ENCODE peak calls at places on chromosome 1, in seven cellular contexts. One of them, this sample, is unnamed.

GRCh38 chr1:211194826-211195225 is 60.9 kb upstream of the KCNH1 start:
- DNase-seq in A549: no peak
- DNase-seq in sigmoid colon: no peak
- DNase-seq in HepG2: no peak
- DNase-seq in left ventricle myocardium inferior: no peak
- DNase-seq in body of pancreas: no peak
- DNase-seq in IMR-90: no peak
- DNase-seq in this sample: no peak

GRCh38 chr1:83418558-83418957 is 580.4 kb downstream of the TTLL7 start:
- DNase-seq in IMR-90: no peak
- DNase-seq in left ventricle myocardium inferior: no peak
- DNase-seq in body of pancreas: no peak
- DNase-seq in sigmoid colon: no peak
- DNase-seq in HepG2: no peak
- DNase-seq in A549: no peak
- DNase-seq in this sample: no peak

GRCh38 chr1:33045246-33045645 is 8.6 kb upstream of the AK2 start:
- DNase-seq in HepG2: peak; percentile 47
- DNase-seq in A549: no peak
- DNase-seq in IMR-90: no peak
- DNase-seq in left ventricle myocardium inferior: no peak
- DNase-seq in body of pancreas: no peak
- DNase-seq in sigmoid colon: no peak
- DNase-seq in this sample: no peak

GRCh38 chr1:165342588-165342987 is 13.9 kb downstream of the LMX1A start:
- DNase-seq in HepG2: no peak
- DNase-seq in left ventricle myocardium inferior: no peak
- DNase-seq in IMR-90: no peak
- DNase-seq in sigmoid colon: no peak
- DNase-seq in A549: no peak
- DNase-seq in body of pancreas: no peak
- DNase-seq in this sample: no peak

GRCh38 chr1:151681921-151682320 is 34.7 kb downstream of the CELF3 start:
- DNase-seq in left ventricle myocardium inferior: no peak
- DNase-seq in IMR-90: peak; percentile 26
- DNase-seq in A549: no peak
- DNase-seq in body of pancreas: no peak
- DNase-seq in HepG2: no peak
- DNase-seq in sigmoid colon: no peak
- DNase-seq in this sample: no peak

GRCh38 chr1:93177991-93178390 is 2.2 kb downstream of the TMED5 start:
- DNase-seq in IMR-90: peak; percentile 44
- DNase-seq in sigmoid colon: no peak
- DNase-seq in A549: no peak
- DNase-seq in HepG2: no peak
- DNase-seq in body of pancreas: no peak
- DNase-seq in left ventricle myocardium inferior: no peak
- DNase-seq in this sample: no peak

GRCh38 chr1:72241397-72241796 is 40.9 kb downstream of the NEGR1 start:
- DNase-seq in IMR-90: peak; percentile 11
- DNase-seq in left ventricle myocardium inferior: no peak
- DNase-seq in A549: no peak
- DNase-seq in HepG2: peak; percentile 54
- DNase-seq in body of pancreas: no peak
- DNase-seq in sigmoid colon: no peak
- DNase-seq in this sample: no peak

GRCh38 chr1:71853391-71853790 is 428.9 kb downstream of the NEGR1 start:
- DNase-seq in left ventricle myocardium inferior: no peak
- DNase-seq in body of pancreas: no peak
- DNase-seq in A549: no peak
- DNase-seq in IMR-90: no peak
- DNase-seq in sigmoid colon: no peak
- DNase-seq in HepG2: no peak
- DNase-seq in this sample: no peak

GRCh38 chr1:17167783-17168479 is 37.0 kb upstream of the PADI1 start:
- DNase-seq in A549: peak; percentile 54
- DNase-seq in IMR-90: peak; percentile 88
- DNase-seq in sigmoid colon: no peak
- DNase-seq in left ventricle myocardium inferior: no peak
- DNase-seq in body of pancreas: no peak
- DNase-seq in HepG2: no peak
- DNase-seq in this sample: no peak

GRCh38 chr1:151990058-151990855 is 3.4 kb downstream of the S100A10 start:
- DNase-seq in body of pancreas: no peak
- DNase-seq in left ventricle myocardium inferior: no peak
- DNase-seq in A549: no peak
- DNase-seq in HepG2: no peak
- DNase-seq in sigmoid colon: no peak
- DNase-seq in IMR-90: no peak
- DNase-seq in this sample: no peak

GRCh38 chr1:203038891-203039608 is 12.8 kb downstream of the PPFIA4 start:
- DNase-seq in sigmoid colon: peak; percentile 85
- DNase-seq in body of pancreas: peak; percentile 76
- DNase-seq in A549: peak; percentile 86
- DNase-seq in IMR-90: peak; percentile 65
- DNase-seq in left ventricle myocardium inferior: peak; percentile 72
- DNase-seq in HepG2: peak; percentile 34
- DNase-seq in this sample: peak; percentile 74

GRCh38 chr1:203038217-203038741 is 12.0 kb downstream of the PPFIA4 start:
- DNase-seq in left ventricle myocardium inferior: peak; percentile 70
- DNase-seq in IMR-90: peak; percentile 78
- DNase-seq in HepG2: no peak
- DNase-seq in body of pancreas: peak; percentile 20
- DNase-seq in A549: peak; percentile 45
- DNase-seq in sigmoid colon: peak; percentile 84
- DNase-seq in this sample: peak; percentile 86

GRCh38 chr1:203041351-203041932 is 15.2 kb downstream of the PPFIA4 start:
- DNase-seq in sigmoid colon: no peak
- DNase-seq in left ventricle myocardium inferior: no peak
- DNase-seq in IMR-90: no peak
- DNase-seq in body of pancreas: no peak
- DNase-seq in A549: no peak
- DNase-seq in HepG2: no peak
- DNase-seq in this sample: no peak

GRCh38 chr1:203040518-203041275 is 14.4 kb downstream of the PPFIA4 start:
- DNase-seq in sigmoid colon: no peak
- DNase-seq in left ventricle myocardium inferior: no peak
- DNase-seq in A549: no peak
- DNase-seq in body of pancreas: no peak
- DNase-seq in IMR-90: no peak
- DNase-seq in HepG2: no peak
- DNase-seq in this sample: no peak

DNA sequence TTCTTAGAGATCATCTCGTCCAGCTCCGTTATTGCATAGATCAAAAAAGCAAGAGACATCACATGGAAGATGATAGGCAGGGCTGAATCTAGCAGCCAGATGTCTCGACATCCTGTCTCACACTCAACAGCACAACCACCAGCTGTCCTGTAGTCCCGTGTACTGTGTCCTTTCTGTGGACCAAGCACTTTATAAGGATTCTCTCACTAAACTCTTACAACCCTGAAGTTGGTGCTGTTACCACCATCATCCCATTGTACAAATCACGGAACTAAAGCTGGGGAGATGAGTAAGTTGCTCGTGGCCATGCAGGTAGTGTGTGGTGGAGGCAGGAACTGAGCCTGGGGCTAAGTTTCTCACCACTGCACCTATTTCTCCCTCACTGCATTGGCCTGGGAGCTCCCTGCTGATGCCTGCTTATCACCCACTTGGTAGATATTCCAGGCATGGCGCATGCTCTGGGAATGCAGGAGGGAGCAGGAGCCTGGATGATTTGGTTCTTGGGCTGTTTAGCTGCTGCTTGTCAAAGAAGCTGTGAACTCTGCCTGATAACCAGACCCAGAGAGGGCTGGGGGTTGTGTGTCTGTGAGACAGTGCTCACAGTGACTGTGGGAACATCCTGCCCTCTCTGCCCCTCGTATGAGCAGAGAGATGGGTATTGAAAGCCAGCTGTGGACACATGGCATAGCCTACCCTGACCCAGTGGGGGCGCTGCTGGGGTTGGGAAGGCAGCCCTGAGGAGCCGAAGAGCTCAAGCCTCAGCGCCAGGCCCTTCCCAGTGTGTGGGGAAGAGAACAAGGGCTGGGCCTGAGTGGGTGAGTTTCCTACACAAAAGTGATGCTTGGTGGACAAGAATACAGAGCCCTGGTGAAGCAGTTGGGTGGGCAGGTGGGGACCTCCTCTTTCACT is 13.6 kb downstream of the PPFIA4 start:
- DNase-seq in sigmoid colon: no peak
- DNase-seq in HepG2: no peak
- DNase-seq in IMR-90: no peak
- DNase-seq in A549: no peak
- DNase-seq in left ventricle myocardium inferior: peak; percentile 18
- DNase-seq in body of pancreas: no peak
- DNase-seq in this sample: peak; percentile 24
- TF ChIP-seq CTCF in sigmoid colon: no peak
- TF ChIP-seq CTCF in HepG2: peak; percentile 21
- TF ChIP-seq CTCF in IMR-90: peak; percentile 21
- TF ChIP-seq CTCF in A549: no peak
- TF ChIP-seq CTCF in left ventricle myocardium inferior: peak; percentile 29
- TF ChIP-seq CTCF in body of pancreas: no peak
- TF ChIP-seq CTCF in this sample: no peak

DNA sequence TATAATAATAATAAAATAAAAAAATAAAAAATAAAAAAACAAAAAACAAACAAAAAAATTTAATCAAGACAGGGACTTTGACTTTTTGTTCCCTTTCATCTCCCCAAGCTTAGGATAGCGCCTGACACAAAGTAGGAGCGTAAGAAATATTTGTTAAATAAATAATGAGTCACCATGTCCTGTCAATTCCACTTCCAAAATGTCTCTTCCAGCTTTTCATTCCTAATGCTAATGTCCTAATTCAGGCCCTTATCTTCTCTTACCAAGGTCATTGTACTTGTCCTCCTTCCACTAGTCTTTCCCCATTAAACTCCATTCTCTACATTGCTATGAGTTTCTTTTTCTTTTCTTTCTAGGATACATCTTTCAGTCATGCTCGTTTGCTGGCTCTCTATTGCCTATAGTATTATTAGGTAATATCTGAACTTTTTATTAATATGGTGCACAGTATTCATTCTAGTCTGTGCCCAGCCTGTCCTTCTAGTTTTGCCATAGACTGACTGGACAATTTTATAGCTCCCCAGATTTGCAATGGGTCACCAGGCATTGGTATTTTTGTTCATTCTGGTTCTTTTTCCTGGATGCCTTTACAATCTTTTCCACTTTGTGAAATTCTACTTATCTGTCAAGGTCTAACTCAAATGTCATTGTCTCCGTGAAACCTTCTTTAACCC is 11.4 kb downstream of the NEXN start:
- DNase-seq in A549: no peak
- DNase-seq in IMR-90: peak; percentile 22
- DNase-seq in HepG2: peak; percentile 59
- DNase-seq in left ventricle myocardium inferior: no peak
- DNase-seq in sigmoid colon: no peak
- DNase-seq in body of pancreas: no peak
- DNase-seq in this sample: no peak
- H3K27ac ChIP-seq in A549: no peak overlapping the region
- H3K27ac ChIP-seq in IMR-90: no peak overlapping the region
- H3K27ac ChIP-seq in HepG2: no peak overlapping the region
- H3K27ac ChIP-seq in left ventricle myocardium inferior: peak overlapping the region; percentile 72
- H3K27ac ChIP-seq in sigmoid colon: peak overlapping the region; percentile 55
- H3K27ac ChIP-seq in body of pancreas: no peak overlapping the region
- H3K27ac ChIP-seq in this sample: no peak overlapping the region

DNA sequence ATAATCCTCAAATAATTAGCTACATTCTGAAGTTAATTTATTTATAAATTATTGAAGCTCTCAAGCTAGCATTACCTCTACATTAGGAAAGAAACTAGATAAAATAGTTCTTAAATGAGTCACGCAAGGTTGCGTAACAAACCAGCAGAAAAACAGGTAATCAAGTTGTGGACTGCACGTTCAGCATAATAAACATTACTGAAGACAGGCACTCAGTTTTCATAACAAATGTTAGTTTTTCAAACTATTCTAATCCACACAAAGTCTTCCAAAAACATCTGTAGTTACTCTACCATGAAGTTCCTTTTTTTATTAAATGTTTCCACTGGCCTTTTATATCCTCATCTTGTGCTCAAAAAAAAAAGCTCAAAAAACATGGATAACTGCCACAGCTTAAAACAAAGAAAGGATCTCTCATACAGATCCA is 1.3 kb downstream of the TOR1AIP2 start:
- DNase-seq in A549: no peak
- DNase-seq in body of pancreas: peak; percentile 38
- DNase-seq in IMR-90: peak; percentile 61
- DNase-seq in sigmoid colon: no peak
- DNase-seq in HepG2: peak; percentile 73
- DNase-seq in left ventricle myocardium inferior: no peak
- DNase-seq in this sample: no peak
- TF ChIP-seq CTCF in A549: no peak
- TF ChIP-seq CTCF in body of pancreas: no peak
- TF ChIP-seq CTCF in IMR-90: no peak
- TF ChIP-seq CTCF in sigmoid colon: no peak
- TF ChIP-seq CTCF in HepG2: no peak
- TF ChIP-seq CTCF in left ventricle myocardium inferior: no peak
- TF ChIP-seq CTCF in this sample: no peak

GRCh38 chr1:205008896-205009295 is 34.1 kb upstream of the CNTN2 start:
- DNase-seq in sigmoid colon: no peak
- DNase-seq in HepG2: no peak
- DNase-seq in IMR-90: no peak
- DNase-seq in body of pancreas: no peak
- DNase-seq in A549: no peak
- DNase-seq in left ventricle myocardium inferior: no peak
- DNase-seq in this sample: no peak

GRCh38 chr1:205009666-205010065 is 33.3 kb upstream of the CNTN2 start:
- DNase-seq in left ventricle myocardium inferior: no peak
- DNase-seq in sigmoid colon: no peak
- DNase-seq in IMR-90: no peak
- DNase-seq in A549: no peak
- DNase-seq in HepG2: no peak
- DNase-seq in body of pancreas: no peak
- DNase-seq in this sample: no peak

GRCh38 chr1:205001101-205001620 is 41.9 kb upstream of the CNTN2 start:
- DNase-seq in sigmoid colon: no peak
- DNase-seq in IMR-90: no peak
- DNase-seq in A549: no peak
- DNase-seq in body of pancreas: no peak
- DNase-seq in left ventricle myocardium inferior: no peak
- DNase-seq in HepG2: no peak
- DNase-seq in this sample: no peak

GRCh38 chr1:205003358-205004145 is 39.5 kb upstream of the CNTN2 start:
- DNase-seq in HepG2: no peak
- DNase-seq in IMR-90: no peak
- DNase-seq in left ventricle myocardium inferior: no peak
- DNase-seq in sigmoid colon: no peak
- DNase-seq in A549: no peak
- DNase-seq in body of pancreas: no peak
- DNase-seq in this sample: no peak

DNA sequence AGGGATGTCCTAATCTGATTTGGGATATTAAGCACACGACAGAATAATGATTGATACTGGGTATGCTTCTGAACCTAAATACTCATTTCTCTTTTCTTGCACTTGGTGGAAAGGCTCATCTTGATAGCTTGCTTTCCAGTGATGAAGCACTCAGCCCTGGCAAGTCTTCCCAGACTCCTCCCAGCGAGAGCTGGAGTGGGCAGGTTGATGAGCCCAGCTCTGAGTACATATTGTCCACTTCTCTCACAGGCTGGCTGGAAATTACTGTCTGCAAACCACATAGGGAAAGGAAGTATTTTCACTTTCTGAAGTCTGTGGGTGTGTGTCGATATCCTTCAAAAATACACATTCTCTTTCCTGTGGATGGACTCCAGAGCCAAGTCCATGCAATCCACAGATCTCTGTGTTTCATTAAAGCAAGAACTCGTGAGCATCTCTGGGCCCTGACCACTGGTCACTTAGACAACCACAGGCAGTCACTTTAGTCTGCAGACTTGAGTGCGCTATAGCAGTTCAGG is 38.7 kb upstream of the CNTN2 start:
- DNase-seq in left ventricle myocardium inferior: no peak
- DNase-seq in A549: no peak
- DNase-seq in sigmoid colon: no peak
- DNase-seq in IMR-90: no peak
- DNase-seq in body of pancreas: no peak
- DNase-seq in HepG2: no peak
- DNase-seq in this sample: no peak
- H3K27ac ChIP-seq in left ventricle myocardium inferior: no peak overlapping the region
- H3K27ac ChIP-seq in A549: no peak overlapping the region
- H3K27ac ChIP-seq in sigmoid colon: no peak overlapping the region
- H3K27ac ChIP-seq in IMR-90: no peak overlapping the region
- H3K27ac ChIP-seq in body of pancreas: no peak overlapping the region
- H3K27ac ChIP-seq in HepG2: no peak overlapping the region
- H3K27ac ChIP-seq in this sample: no peak overlapping the region

This sample was measured in coronary artery.